ENCODE peak calls at places on chromosomes 3 and 15, in four cellular contexts. R, D, S and X are unnamed samples.

GRCh38 chr3:107217161-107217560 is 160.1 kb upstream of the CCDC54 start:
- DNase-seq in R (no peak), D (no peak), S (no peak), X (peak)

GRCh38 chr3:171399842-171400241 is 60.4 kb downstream of the TNIK start:
- DNase-seq in S (no peak), R (no peak), D (no peak), X (no peak)

GRCh38 chr3:112568642-112569041 is 6.8 kb downstream of the SLC35A5 start:
- DNase-seq in S (no peak), R (no peak), D (no peak), X (no peak)

GRCh38 chr15:40918146-40918798 is 10.9 kb upstream of the DLL4 start:
- DNase-seq in R (no peak), D (no peak), S (no peak), X (no peak)

GRCh38 chr3:157176108-157176507 is 16.2 kb upstream of the CCNL1 start:
- DNase-seq in S (no peak), D (no peak), R (no peak), X (no peak)

GRCh38 chr3:33067484-33067883 is 29.5 kb downstream of the GLB1 start:
- DNase-seq in D (no peak), S (no peak), R (no peak), X (no peak)

GRCh38 chr3:86229086-86229774 is 761.7 kb downstream of the VGLL3 start:
- DNase-seq in S (no peak), D (no peak), R (no peak), X (no peak)

GRCh38 chr3:18246336-18247060 is 178.6 kb downstream of the SATB1 start:
- DNase-seq in R (no peak), D (no peak), S (no peak), X (no peak)

GRCh38 chr3:43871627-43872245 is 181.0 kb downstream of the ABHD5 start:
- DNase-seq in S (no peak), R (no peak), D (no peak), X (peak)

GRCh38 chr15:95946241-95946640 is 384.3 kb upstream of the NR2F2 start:
- DNase-seq in S (no peak), R (no peak), D (no peak), X (no peak)

GRCh38 chr3:123834631-123835030 is 49.5 kb downstream of the MYLK start:
- DNase-seq in S (no peak), D (no peak), R (no peak), X (no peak)

GRCh38 chr3:46830801-46831200 is 32.4 kb downstream of the MYL3 start:
- DNase-seq in S (no peak), R (no peak), D (no peak), X (no peak)

GRCh38 chr3:126758019-126758418 is 54.0 kb downstream of the CHCHD6 start:
- DNase-seq in D (no peak), R (no peak), S (no peak), X (no peak)

GRCh38 chr15:94322141-94322540 is 90.8 kb downstream of the MCTP2 start:
- DNase-seq in R (no peak), D (no peak), S (no peak), X (no peak)

GRCh38 chr3:11499144-11499543 is 144.6 kb downstream of the VGLL4 start:
- DNase-seq in S (no peak), D (no peak), R (no peak), X (peak)

GRCh38 chr15:43463542-43463941 is 29.4 kb downstream of the TP53BP1 start:
- DNase-seq in R (no peak), D (no peak), S (no peak), X (no peak)

GRCh38 chr3:59043391-59043790 is 6.4 kb downstream of the CFAP20DC start:
- DNase-seq in R (no peak), D (no peak), S (no peak), X (no peak)

DNA sequence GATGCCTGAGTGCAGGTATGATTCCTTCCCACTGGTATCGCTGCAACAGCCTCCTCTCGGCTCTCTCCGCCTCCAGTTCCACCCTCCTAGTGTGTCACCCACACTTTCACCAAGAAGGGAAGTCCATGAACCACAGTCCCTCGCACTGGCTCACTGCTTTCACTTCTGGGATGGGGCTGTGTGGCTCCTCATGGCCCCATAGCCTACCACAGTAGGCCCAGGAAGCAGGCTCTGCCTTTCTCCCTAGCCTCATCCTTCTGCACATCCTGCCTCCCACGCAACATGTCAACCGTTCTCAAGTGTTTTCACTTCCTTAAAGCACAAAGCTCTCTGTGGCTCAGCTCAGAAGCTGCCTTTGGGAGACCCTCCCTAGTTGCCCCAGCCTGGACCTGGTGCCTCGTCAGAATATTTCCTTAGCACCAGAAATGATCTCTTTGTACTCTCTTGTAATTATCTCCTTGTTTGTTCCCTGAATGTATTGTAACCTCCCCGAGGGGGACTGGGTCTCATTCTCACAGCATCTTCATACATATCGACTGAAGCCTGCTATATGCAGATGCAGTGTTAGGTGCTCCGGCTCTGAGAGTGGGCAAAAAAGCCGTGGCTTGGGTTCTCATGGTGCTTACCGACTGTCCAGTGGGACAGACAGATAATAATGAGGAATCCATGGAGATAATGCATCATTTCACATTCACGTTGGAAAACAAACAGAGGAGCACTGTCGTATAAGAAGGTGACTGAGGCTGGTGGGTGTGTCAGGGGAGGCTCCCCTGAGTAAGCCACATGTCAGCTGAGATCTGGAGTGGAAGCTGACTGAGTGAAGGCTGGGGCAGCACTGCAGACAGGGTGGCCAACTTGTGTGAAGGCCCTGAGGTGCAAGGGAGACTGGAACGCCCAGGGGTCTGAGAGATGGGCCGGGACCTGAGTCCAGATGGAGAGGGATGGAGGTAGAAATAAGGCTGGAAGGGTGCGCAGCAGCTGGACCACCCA is 107.1 kb downstream of the DGKG start:
- DNase-seq in R (no peak), D (no peak), S (no peak), X (no peak)
- TF ChIP-seq POLR2A in R (no peak), D (no peak), S (no peak), X (no peak)

GRCh38 chr15:73951591-73951990 is 25.3 kb downstream of the LOXL1 start:
- DNase-seq in D (no peak), R (no peak), S (no peak), X (no peak)

GRCh38 chr15:73949496-73949895 is 23.2 kb downstream of the LOXL1 start:
- DNase-seq in R (no peak), S (no peak), D (no peak), X (no peak)

GRCh38 chr15:73950479-73951043 is 24.3 kb downstream of the LOXL1 start:
- DNase-seq in D (no peak), R (no peak), S (no peak), X (no peak)

GRCh38 chr15:73952171-73952912 is 26.1 kb downstream of the LOXL1 start:
- DNase-seq in S (no peak), R (no peak), D (no peak), X (no peak)

GRCh38 chr15:73951044-73951561 is 24.8 kb downstream of the LOXL1 start:
- DNase-seq in S (peak), D (peak), R (peak), X (peak)
- TF ChIP-seq POLR2A in S (no peak), D (no peak), R (no peak), X (no peak)

GRCh38 chr3:153138267-153139210 is 23.5 kb upstream of the RAP2B start:
- DNase-seq in S (no peak), R (no peak), D (peak), X (peak)
- TF ChIP-seq POLR2A in S (no peak), R (no peak), D (no peak), X (no peak)

DNA sequence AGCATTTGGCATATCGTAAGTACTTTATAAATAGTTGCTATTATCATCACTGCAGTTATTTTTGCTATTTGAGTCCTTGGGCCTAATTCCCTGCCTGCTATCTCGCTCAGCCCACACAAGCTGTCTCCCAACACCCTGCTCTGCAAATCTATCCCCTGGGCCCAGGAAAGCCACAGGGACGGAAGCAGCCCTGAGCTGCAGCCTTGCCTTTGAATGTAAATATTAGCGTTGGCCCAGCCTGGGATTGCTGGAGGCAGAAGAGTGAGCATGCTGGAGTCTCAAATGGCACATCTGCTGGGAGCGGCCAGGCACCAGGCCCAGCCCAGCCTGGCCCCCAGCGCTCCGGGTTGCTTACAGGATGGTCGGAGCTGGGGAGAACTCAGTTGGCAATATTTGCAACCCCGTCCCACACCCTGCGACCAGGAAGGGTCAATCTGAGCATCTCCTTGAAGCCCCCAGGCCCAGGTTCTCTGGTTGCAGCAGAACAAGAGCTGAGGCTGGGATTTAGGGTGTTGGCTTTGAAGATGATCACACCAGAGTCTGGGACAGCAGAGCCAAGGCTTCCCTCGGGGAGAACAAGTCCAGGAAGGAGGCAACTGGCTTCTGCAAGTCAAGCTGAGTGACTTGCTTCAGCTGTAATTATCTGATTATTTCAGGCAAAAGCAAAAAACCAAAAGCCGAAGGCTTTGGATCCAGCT is 529.6 kb downstream of the SHQ1 start:
- DNase-seq in S (no peak), R (no peak), D (peak), X (no peak)
- TF ChIP-seq POLR2A in S (no peak), R (no peak), D (no peak), X (no peak)

GRCh38 chr15:31476866-31477265 is 150.2 kb downstream of the KLF13 start:
- DNase-seq in D (peak), R (no peak), S (no peak), X (no peak)

GRCh38 chr15:31477301-31477700 is 150.7 kb downstream of the KLF13 start:
- DNase-seq in R (no peak), D (peak), S (no peak), X (no peak)

GRCh38 chr15:31477851-31478250 is 151.2 kb downstream of the KLF13 start:
- DNase-seq in D (peak), R (no peak), S (no peak), X (no peak)

GRCh38 chr15:31474059-31474868 is 147.6 kb downstream of the KLF13 start:
- DNase-seq in R (no peak), D (peak), S (peak), X (no peak)

DNA sequence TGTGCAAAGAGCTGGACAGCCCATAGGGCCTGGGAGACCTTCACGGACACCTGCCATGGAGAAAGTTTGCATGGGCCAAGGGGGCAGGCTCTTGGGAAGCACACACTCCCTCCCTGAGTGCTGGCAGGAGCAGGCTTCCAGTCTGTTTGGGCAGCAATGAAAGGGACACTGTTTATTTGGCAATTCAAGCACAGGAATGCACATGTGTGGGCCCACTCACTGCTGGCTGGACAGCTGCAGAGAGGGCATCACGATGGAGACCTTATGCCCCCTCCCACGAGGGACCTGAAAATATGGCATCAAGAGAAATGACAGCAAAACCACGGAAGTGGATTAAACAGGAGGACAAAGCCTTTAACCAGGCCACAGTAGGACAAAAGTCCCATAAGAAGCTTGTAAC is 149.8 kb downstream of the KLF13 start:
- DNase-seq in D (no peak), R (no peak), S (no peak), X (no peak)
- TF ChIP-seq POLR2A in D (no peak), R (no peak), S (no peak), X (no peak)

GRCh38 chr15:75043509-75044257 is 20.3 kb downstream of the PPCDC start:
- DNase-seq in R (peak), S (peak), D (peak), X (peak)

GRCh38 chr15:75048394-75048793 is 25.0 kb downstream of the PPCDC start:
- DNase-seq in S (no peak), R (no peak), D (no peak), X (no peak)

GRCh38 chr15:75042730-75043508 is 19.5 kb downstream of the PPCDC start:
- DNase-seq in D (peak), R (peak), S (peak), X (peak)

GRCh38 chr15:75045332-75046015 is 22.1 kb downstream of the PPCDC start:
- DNase-seq in S (no peak), R (no peak), D (no peak), X (no peak)

DNA sequence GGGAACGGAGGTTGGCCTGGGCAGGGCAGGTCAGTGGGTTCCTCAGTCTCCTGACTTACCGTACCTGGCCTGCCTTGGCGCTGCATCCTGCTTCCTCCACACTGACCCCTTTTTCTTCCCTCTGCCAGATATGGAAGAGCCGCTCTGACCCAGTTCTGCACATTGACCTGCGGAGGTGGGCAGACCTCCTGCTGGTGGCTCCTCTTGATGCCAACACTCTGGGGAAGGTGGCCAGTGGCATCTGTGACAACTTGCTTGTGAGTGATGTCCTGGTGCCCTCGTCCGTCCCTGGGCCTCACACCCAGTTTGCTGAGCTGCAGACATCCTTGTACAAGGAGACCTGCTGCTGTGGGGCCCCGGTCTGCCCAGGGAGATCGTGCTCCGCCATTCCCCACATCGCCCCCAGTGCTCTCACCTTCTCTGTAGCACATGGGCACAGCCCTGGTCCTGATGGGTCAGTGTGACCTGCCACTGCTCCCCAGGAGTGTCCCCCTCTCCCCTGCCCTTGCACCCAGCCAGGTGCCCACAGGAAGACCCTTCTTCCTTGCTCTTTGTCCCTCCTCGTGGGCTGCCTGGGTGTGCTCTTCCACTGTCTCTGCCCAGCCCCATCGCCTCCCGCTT is 21.0 kb downstream of the PPCDC start:
- DNase-seq in R (no peak), S (no peak), D (no peak), X (no peak)
- TF ChIP-seq POLR2A in R (no peak), S (no peak), D (no peak), X (no peak)

DNA sequence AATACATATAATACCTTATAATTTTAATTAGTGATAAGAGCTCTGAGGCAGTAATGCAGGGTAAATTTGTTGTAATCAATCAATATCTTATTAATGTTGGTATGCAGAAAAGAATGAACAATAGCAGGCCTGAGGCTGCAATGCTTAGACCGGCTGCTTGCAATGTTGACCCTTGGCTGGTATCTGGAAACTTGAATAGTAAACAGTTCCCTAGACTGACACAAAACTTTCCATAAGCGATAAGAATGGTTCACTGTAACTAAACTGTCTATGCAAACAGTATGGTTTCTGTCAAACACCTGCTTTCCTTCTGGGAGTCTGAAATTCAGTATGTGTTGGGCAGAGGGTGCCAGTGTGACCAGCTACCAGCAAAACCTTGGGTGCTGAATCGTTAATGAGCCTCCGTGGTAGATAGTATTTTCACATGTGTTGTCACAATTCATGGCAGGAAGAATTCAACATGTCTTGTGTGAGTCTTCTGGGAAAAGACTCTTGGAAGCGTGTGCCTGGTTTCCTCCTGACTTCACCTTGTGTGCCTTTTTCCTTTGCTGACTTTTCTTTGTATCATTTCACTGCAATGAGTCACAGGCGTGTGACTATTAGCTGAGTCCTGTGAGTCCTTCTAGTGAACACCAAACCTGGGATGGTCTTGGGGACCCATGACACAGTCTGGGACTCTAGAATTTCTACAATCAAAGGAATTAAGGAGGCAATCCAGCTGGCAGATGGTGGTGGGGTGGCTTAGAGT is 30.7 kb upstream of the CLRN1 start:
- DNase-seq in R (no peak), D (no peak), S (no peak), X (no peak)
- TF ChIP-seq POLR2A in R (no peak), D (no peak), S (no peak), X (no peak)